ENCODE peak calls at places on chromosomes 6 and 20, in six cellular contexts. One of them, this sample, is unnamed.

GRCh38 chr6:8530775-8531435 is 95.6 kb upstream of the SLC35B3 start:
- DNase-seq in uterus: no peak
- DNase-seq in adrenal gland: peak; percentile 9
- DNase-seq in cardiac muscle cell: peak; percentile 4
- DNase-seq in PC-9: no peak
- DNase-seq in fibroblast of lung: no peak
- DNase-seq in this sample: peak; percentile 15

GRCh38 chr6:43284986-43285385 is 13.1 kb upstream of the SLC22A7 start:
- DNase-seq in uterus: no peak
- DNase-seq in PC-9: no peak
- DNase-seq in adrenal gland: no peak
- DNase-seq in cardiac muscle cell: no peak
- DNase-seq in fibroblast of lung: no peak
- DNase-seq in this sample: no peak

GRCh38 chr20:11851646-11852045 is 66.0 kb upstream of the BTBD3 start:
- DNase-seq in fibroblast of lung: peak; percentile 19
- DNase-seq in PC-9: no peak
- DNase-seq in adrenal gland: no peak
- DNase-seq in cardiac muscle cell: no peak
- DNase-seq in uterus: no peak
- DNase-seq in this sample: no peak

GRCh38 chr6:136932599-136932998 is 10.5 kb downstream of the SLC35D3 start:
- DNase-seq in uterus: no peak
- DNase-seq in PC-9: no peak
- DNase-seq in cardiac muscle cell: no peak
- DNase-seq in adrenal gland: no peak
- DNase-seq in fibroblast of lung: no peak
- DNase-seq in this sample: no peak

GRCh38 chr6:69232506-69233194 is 564.2 kb downstream of the LMBRD1 start:
- DNase-seq in cardiac muscle cell: peak; percentile 91
- DNase-seq in uterus: peak; percentile 21
- DNase-seq in fibroblast of lung: peak; percentile 65
- DNase-seq in adrenal gland: peak; percentile 82
- DNase-seq in PC-9: no peak
- DNase-seq in this sample: peak; percentile 33

GRCh38 chr6:35191899-35192298 is 21.9 kb upstream of the SCUBE3 start:
- DNase-seq in cardiac muscle cell: no peak
- DNase-seq in uterus: no peak
- DNase-seq in PC-9: no peak
- DNase-seq in fibroblast of lung: no peak
- DNase-seq in adrenal gland: no peak
- DNase-seq in this sample: no peak

GRCh38 chr20:38725959-38726848 is 1.9 kb downstream of the SLC32A1 start:
- DNase-seq in PC-9: no peak
- DNase-seq in adrenal gland: no peak
- DNase-seq in cardiac muscle cell: peak; percentile 84
- DNase-seq in uterus: peak; percentile 39
- DNase-seq in fibroblast of lung: no peak
- DNase-seq in this sample: no peak

GRCh38 chr6:2714359-2714895 is 36.3 kb downstream of the MYLK4 start:
- DNase-seq in cardiac muscle cell: no peak
- DNase-seq in PC-9: no peak
- DNase-seq in uterus: no peak
- DNase-seq in adrenal gland: peak; percentile 87
- DNase-seq in fibroblast of lung: peak; percentile 97
- DNase-seq in this sample: peak; percentile 82

GRCh38 chr6:22098623-22099022 is 198.2 kb downstream of the PRL start:
- DNase-seq in cardiac muscle cell: no peak
- DNase-seq in adrenal gland: no peak
- DNase-seq in uterus: no peak
- DNase-seq in fibroblast of lung: no peak
- DNase-seq in PC-9: no peak
- DNase-seq in this sample: no peak

GRCh38 chr20:50127587-50128519 is 14.9 kb upstream of the UBE2V1 start:
- DNase-seq in adrenal gland: no peak
- DNase-seq in cardiac muscle cell: no peak
- DNase-seq in fibroblast of lung: no peak
- DNase-seq in PC-9: no peak
- DNase-seq in uterus: no peak
- DNase-seq in this sample: no peak

GRCh38 chr6:129696028-129696418 is 14.0 kb downstream of the ARHGAP18 start:
- DNase-seq in fibroblast of lung: no peak
- DNase-seq in cardiac muscle cell: no peak
- DNase-seq in PC-9: no peak
- DNase-seq in uterus: no peak
- DNase-seq in adrenal gland: no peak
- DNase-seq in this sample: no peak

GRCh38 chr6:10112871-10113584 is 301.8 kb downstream of the TFAP2A start:
- DNase-seq in fibroblast of lung: no peak
- DNase-seq in cardiac muscle cell: peak; percentile 44
- DNase-seq in adrenal gland: no peak
- DNase-seq in PC-9: no peak
- DNase-seq in uterus: no peak
- DNase-seq in this sample: no peak

GRCh38 chr6:159090530-159091306 is 45.9 kb upstream of the TAGAP start:
- DNase-seq in PC-9: no peak
- DNase-seq in fibroblast of lung: no peak
- DNase-seq in cardiac muscle cell: no peak
- DNase-seq in uterus: peak; percentile 52
- DNase-seq in adrenal gland: peak; percentile 69
- DNase-seq in this sample: no peak

GRCh38 chr6:153965996-153966395 is 73.0 kb upstream of the OPRM1 start:
- DNase-seq in cardiac muscle cell: no peak
- DNase-seq in uterus: no peak
- DNase-seq in PC-9: no peak
- DNase-seq in adrenal gland: no peak
- DNase-seq in fibroblast of lung: peak; percentile 47
- DNase-seq in this sample: no peak

GRCh38 chr6:20699402-20699801 is 165.1 kb downstream of the CDKAL1 start:
- DNase-seq in cardiac muscle cell: no peak
- DNase-seq in fibroblast of lung: no peak
- DNase-seq in uterus: no peak
- DNase-seq in PC-9: no peak
- DNase-seq in adrenal gland: no peak
- DNase-seq in this sample: no peak

GRCh38 chr6:121222656-121223055 is 111.6 kb downstream of the TBC1D32 start:
- DNase-seq in fibroblast of lung: peak; percentile 61
- DNase-seq in PC-9: peak; percentile 48
- DNase-seq in cardiac muscle cell: no peak
- DNase-seq in adrenal gland: no peak
- DNase-seq in uterus: no peak
- DNase-seq in this sample: peak; percentile 23

DNA sequence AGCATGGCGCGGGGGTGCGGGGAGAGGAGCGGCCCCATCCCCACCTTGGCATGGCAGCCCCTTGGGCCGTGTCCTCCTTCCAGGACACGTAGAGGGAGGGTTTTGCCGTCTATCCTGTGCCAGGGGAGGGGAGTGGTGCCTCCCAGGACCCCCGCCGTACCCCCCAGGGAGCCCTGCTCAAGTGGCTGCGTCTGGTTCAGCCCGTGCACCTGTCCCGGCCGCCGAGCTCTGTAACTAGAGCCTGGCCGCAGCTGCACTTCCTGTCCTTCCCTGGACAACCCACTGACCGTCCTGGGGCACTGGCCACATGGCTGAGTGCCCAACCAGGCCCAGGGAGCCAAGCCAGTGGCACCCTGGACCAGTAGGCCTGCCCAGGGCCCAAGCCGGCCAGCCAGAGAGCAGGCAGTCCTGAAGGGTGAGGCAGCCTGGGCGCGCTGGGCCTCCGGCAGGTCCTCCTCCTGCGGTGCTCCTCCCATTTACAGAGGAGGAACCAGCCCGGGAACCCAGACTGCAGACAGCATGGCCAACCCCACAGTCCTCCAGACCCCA is 8.9 kb downstream of the LAMA5 start:
- DNase-seq in PC-9: peak; percentile 73
- DNase-seq in adrenal gland: peak; percentile 86
- DNase-seq in cardiac muscle cell: no peak
- DNase-seq in uterus: peak; percentile 49
- DNase-seq in fibroblast of lung: no peak
- DNase-seq in this sample: no peak
- H3K4me3 ChIP-seq in PC-9: peak overlapping the region; percentile 55
- H3K4me3 ChIP-seq in adrenal gland: no peak overlapping the region
- H3K4me3 ChIP-seq in cardiac muscle cell: no peak overlapping the region
- H3K4me3 ChIP-seq in uterus: no peak overlapping the region
- H3K4me3 ChIP-seq in fibroblast of lung: no peak overlapping the region
- H3K4me3 ChIP-seq in this sample: no peak overlapping the region

DNA sequence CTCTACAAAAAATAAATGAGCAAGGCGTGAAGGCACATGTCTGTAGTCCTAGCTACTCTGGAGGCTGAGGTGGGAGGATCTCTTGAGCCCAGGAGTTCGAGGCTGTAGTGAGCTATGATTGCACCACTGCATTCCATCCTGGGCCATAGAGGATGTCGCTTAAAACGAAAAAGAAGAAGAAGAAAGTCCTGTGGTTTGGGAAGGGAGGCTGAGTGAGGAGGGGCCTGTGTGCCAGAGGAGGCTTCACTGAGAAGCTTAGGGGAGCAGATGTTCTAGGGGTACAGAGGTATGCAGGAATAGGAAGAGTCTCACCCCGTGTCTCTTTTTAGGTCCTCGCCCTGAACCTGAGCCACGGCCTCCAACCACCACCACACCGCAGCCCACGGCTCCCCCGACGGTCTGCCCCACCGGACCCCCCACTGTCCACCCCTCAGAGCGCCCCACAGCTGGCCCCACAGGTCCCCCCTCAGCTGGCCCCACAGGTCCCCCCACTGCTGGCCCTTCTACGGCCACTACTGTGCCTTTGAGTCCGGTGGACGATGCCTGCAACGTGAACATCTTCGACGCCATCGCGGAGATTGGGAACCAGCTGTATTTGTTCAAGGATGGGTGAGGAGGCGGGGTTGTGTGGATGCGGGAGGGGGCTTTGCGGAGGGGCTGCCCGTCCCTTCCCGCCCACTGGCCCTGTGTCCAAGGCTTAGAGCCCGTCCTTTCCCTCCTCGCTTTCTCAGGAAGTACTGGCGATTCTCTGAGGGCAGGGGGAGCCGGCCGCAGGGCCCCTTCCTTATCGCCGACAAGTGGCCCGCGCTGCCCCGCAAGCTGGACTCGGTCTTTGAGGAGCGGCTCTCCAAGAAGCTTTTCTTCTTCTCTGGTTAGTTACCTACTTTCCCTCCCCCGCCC is 4.5 kb downstream of the MMP9 start:
- DNase-seq in fibroblast of lung: no peak
- DNase-seq in cardiac muscle cell: no peak
- DNase-seq in uterus: no peak
- DNase-seq in adrenal gland: no peak
- DNase-seq in PC-9: no peak
- DNase-seq in this sample: no peak
- H3K4me3 ChIP-seq in fibroblast of lung: no peak overlapping the region
- H3K4me3 ChIP-seq in cardiac muscle cell: no peak overlapping the region
- H3K4me3 ChIP-seq in uterus: no peak overlapping the region
- H3K4me3 ChIP-seq in adrenal gland: no peak overlapping the region
- H3K4me3 ChIP-seq in PC-9: no peak overlapping the region
- H3K4me3 ChIP-seq in this sample: no peak overlapping the region

DNA sequence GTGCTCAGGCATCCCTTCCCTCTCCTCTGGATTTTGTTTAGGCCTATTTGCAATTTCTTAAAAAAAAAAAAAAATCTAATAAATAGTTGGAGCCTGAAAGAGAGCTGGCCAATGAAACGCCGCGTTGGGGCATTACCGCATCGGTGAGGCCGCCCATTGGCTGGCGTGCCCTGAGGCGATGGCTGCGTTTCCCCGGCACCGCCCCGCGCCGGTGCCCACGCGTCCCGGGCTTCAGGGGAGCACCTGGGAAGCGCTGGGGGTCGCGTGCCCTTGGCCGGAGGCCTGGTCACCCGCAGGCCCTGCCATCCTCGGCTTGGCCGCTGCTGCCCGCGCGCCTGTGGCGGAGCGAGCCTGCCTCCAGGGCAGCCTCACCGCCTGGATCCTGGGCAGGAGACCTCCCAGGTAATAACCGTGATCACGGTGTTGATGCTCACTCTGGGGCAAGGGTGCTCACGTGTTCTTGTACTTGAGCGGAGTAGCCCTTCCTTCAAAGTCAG is 155.4 kb downstream of the NRN1 start:
- DNase-seq in adrenal gland: peak; percentile 52
- DNase-seq in PC-9: no peak
- DNase-seq in cardiac muscle cell: peak; percentile 74
- DNase-seq in uterus: no peak
- DNase-seq in fibroblast of lung: peak; percentile 39
- DNase-seq in this sample: peak; percentile 42
- H3K4me3 ChIP-seq in adrenal gland: no peak overlapping the region
- H3K4me3 ChIP-seq in PC-9: no peak overlapping the region
- H3K4me3 ChIP-seq in cardiac muscle cell: peak overlapping the region; percentile 33
- H3K4me3 ChIP-seq in uterus: no peak overlapping the region
- H3K4me3 ChIP-seq in fibroblast of lung: no peak overlapping the region
- H3K4me3 ChIP-seq in this sample: peak overlapping the region; percentile 28

GRCh38 chr6:24859608-24860007 is 60.9 kb upstream of the ARMH2 start:
- DNase-seq in fibroblast of lung: no peak
- DNase-seq in PC-9: no peak
- DNase-seq in cardiac muscle cell: no peak
- DNase-seq in uterus: no peak
- DNase-seq in adrenal gland: no peak
- DNase-seq in this sample: peak; percentile 31
- H3K4me3 ChIP-seq in fibroblast of lung: no peak overlapping the region
- H3K4me3 ChIP-seq in PC-9: no peak overlapping the region
- H3K4me3 ChIP-seq in cardiac muscle cell: no peak overlapping the region
- H3K4me3 ChIP-seq in uterus: no peak overlapping the region
- H3K4me3 ChIP-seq in adrenal gland: no peak overlapping the region
- H3K4me3 ChIP-seq in this sample: no peak overlapping the region

GRCh38 chr6:146914563-146915483 is 289.4 kb upstream of the STXBP5 start:
- DNase-seq in PC-9: peak; percentile 89
- DNase-seq in uterus: peak; percentile 22
- DNase-seq in adrenal gland: peak; percentile 88
- DNase-seq in cardiac muscle cell: no peak
- DNase-seq in fibroblast of lung: peak; percentile 98
- DNase-seq in this sample: peak; percentile 95
- H3K4me3 ChIP-seq in PC-9: peak overlapping the region; percentile 34
- H3K4me3 ChIP-seq in uterus: peak overlapping the region; percentile 9
- H3K4me3 ChIP-seq in adrenal gland: no peak overlapping the region
- H3K4me3 ChIP-seq in cardiac muscle cell: no peak overlapping the region
- H3K4me3 ChIP-seq in fibroblast of lung: peak overlapping the region; percentile 40
- H3K4me3 ChIP-seq in this sample: peak overlapping the region; percentile 45

GRCh38 chr20:62650551-62651284 is 8.4 kb downstream of the SLCO4A1 start:
- DNase-seq in PC-9: no peak
- DNase-seq in cardiac muscle cell: no peak
- DNase-seq in fibroblast of lung: no peak
- DNase-seq in uterus: no peak
- DNase-seq in adrenal gland: no peak
- DNase-seq in this sample: no peak
- H3K4me3 ChIP-seq in PC-9: no peak overlapping the region
- H3K4me3 ChIP-seq in cardiac muscle cell: no peak overlapping the region
- H3K4me3 ChIP-seq in fibroblast of lung: no peak overlapping the region
- H3K4me3 ChIP-seq in uterus: no peak overlapping the region
- H3K4me3 ChIP-seq in adrenal gland: no peak overlapping the region
- H3K4me3 ChIP-seq in this sample: no peak overlapping the region

GRCh38 chr6:45812937-45813336 is 202.7 kb downstream of the CLIC5 start:
- DNase-seq in adrenal gland: no peak
- DNase-seq in fibroblast of lung: peak; percentile 62
- DNase-seq in uterus: no peak
- DNase-seq in cardiac muscle cell: peak; percentile 34
- DNase-seq in PC-9: no peak
- DNase-seq in this sample: no peak
- H3K4me3 ChIP-seq in adrenal gland: no peak overlapping the region
- H3K4me3 ChIP-seq in fibroblast of lung: no peak overlapping the region
- H3K4me3 ChIP-seq in uterus: no peak overlapping the region
- H3K4me3 ChIP-seq in cardiac muscle cell: no peak overlapping the region
- H3K4me3 ChIP-seq in PC-9: no peak overlapping the region
- H3K4me3 ChIP-seq in this sample: no peak overlapping the region

DNA sequence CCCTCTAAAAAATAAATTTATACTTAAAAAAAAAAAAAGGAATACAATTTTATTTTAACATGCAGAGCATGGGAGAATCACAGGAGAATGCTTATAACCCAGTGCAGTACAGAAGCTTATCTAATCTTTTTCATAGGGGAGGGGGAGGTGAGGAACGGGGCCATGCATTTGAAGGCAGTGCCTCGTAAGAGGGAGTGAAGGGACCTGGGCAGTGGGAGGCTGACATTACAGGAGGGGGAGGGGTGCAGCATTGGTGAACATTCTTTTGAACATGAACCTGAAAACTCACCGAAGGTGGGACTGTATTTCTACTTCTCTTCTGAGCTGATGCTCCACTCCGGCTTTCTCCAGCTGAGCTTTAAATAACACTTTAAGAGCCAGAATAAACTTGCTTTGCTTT is 9.3 kb downstream of the AURKA start:
- DNase-seq in PC-9: no peak
- DNase-seq in fibroblast of lung: no peak
- DNase-seq in cardiac muscle cell: peak; percentile 84
- DNase-seq in adrenal gland: no peak
- DNase-seq in uterus: no peak
- DNase-seq in this sample: no peak
- H3K4me3 ChIP-seq in PC-9: no peak overlapping the region
- H3K4me3 ChIP-seq in fibroblast of lung: no peak overlapping the region
- H3K4me3 ChIP-seq in cardiac muscle cell: no peak overlapping the region
- H3K4me3 ChIP-seq in adrenal gland: no peak overlapping the region
- H3K4me3 ChIP-seq in uterus: no peak overlapping the region
- H3K4me3 ChIP-seq in this sample: no peak overlapping the region